ENCODE peak calls at places on chromosomes 16 and 17, in four cellular contexts. R is activated effector memory CD4-positive, alpha-beta T cell treated with Interleukin-2 at 50 U/mL for 16 hours; D is activated T-helper 1 cell treated with anti-CD3 and anti-CD28 coated beads, Interleukin-2, amount 50 U/mL, for 16 hours; H is activated CD4-positive, alpha-beta T cell treated with anti-CD3 and anti-CD28 coated beads for 24 hours. B is an unnamed sample.

GRCh38 chr16:30183961-30184429 is 593 bp downstream of the CORO1A start:
- DNase-seq in R (peak; percentile 86), D (peak; percentile 71), H (peak; percentile 42), B (peak; percentile 91)

GRCh38 chr17:31738488-31738887 is 120.6 kb downstream of the COPRS start:
- DNase-seq in R (no peak), D (no peak), H (no peak), B (no peak)

GRCh38 chr16:9122969-9123368 is 31.5 kb downstream of the HAPSTR1 start:
- DNase-seq in R (no peak), D (no peak), H (no peak), B (no peak)

GRCh38 chr17:80780381-80781187 is 211.1 kb upstream of the CHMP6 start:
- DNase-seq in R (no peak), D (no peak), H (no peak), B (no peak)

GRCh38 chr16:65070831-65071230 is 51.0 kb downstream of the CDH11 start:
- DNase-seq in R (no peak), D (no peak), H (no peak), B (no peak)

GRCh38 chr16:84922351-84923135 is 88.8 kb downstream of the ZDHHC7 start:
- DNase-seq in R (no peak), D (no peak), H (no peak), B (no peak)

GRCh38 chr16:30903596-30903995 is 7.2 kb downstream of the CTF1 start:
- DNase-seq in R (no peak), D (no peak), H (no peak), B (no peak)

GRCh38 chr16:70758786-70759185 is 42.2 kb downstream of the VAC14 start:
- DNase-seq in R (no peak), D (no peak), H (no peak), B (no peak)

GRCh38 chr16:48949636-48950035 is 332.0 kb downstream of the CBLN1 start:
- DNase-seq in R (no peak), D (no peak), H (no peak), B (no peak)

GRCh38 chr16:60041671-60042070 is 1307.6 kb upstream of the GOT2 start:
- DNase-seq in R (no peak), D (no peak), H (no peak), B (no peak)

GRCh38 chr16:74626741-74627416 is 20.0 kb upstream of the GLG1 start:
- DNase-seq in R (no peak), D (no peak), H (no peak), B (no peak)

GRCh38 chr17:8056232-8056975 is 17.5 kb downstream of the ALOX15B start:
- DNase-seq in R (no peak), D (no peak), H (no peak), B (no peak)

GRCh38 chr17:37086329-37086728 is 137.6 kb downstream of the AATF start:
- DNase-seq in R (no peak), D (no peak), H (no peak), B (no peak)

GRCh38 chr16:70688266-70688742 is 2.5 kb upstream of the MTSS2 start:
- DNase-seq in R (no peak), D (no peak), H (no peak), B (no peak)

GRCh38 chr16:11149011-11149616 is 106.9 kb downstream of the SOCS1 start:
- DNase-seq in R (no peak), D (no peak), H (no peak), B (no peak)

GRCh38 chr17:61128671-61129115 is 270.9 kb upstream of the TBX2 start:
- DNase-seq in R (no peak), D (no peak), H (no peak), B (no peak)

GRCh38 chr16:70331588-70332358 is 14.9 kb upstream of the DDX19A start:
- DNase-seq in R (no peak), D (no peak), H (no peak), B (no peak)

GRCh38 chr16:57892447-57893096 is 78.4 kb downstream of the CNGB1 start:
- DNase-seq in R (no peak), D (no peak), H (no peak), B (no peak)

GRCh38 chr16:81279375-81279774 is 35.4 kb upstream of the GAN start:
- DNase-seq in R (no peak), D (no peak), H (no peak), B (no peak)

GRCh38 chr16:87681990-87682570 is 79.8 kb downstream of the JPH3 start:
- DNase-seq in R (no peak), D (no peak), H (no peak), B (no peak)

GRCh38 chr17:54745239-54745638 is 155.4 kb upstream of the TOM1L1 start:
- DNase-seq in R (no peak), D (no peak), H (no peak), B (no peak)

GRCh38 chr17:38864636-38865398 is 5.0 kb upstream of the LASP1 start:
- DNase-seq in R (no peak), D (no peak), H (no peak), B (no peak)

GRCh38 chr16:3819741-3820724 is 60.5 kb downstream of the CREBBP start:
- DNase-seq in R (no peak), D (no peak), H (no peak), B (peak; percentile 39)

GRCh38 chr17:45093444-45094110 is 32.5 kb downstream of the NMT1 start:
- DNase-seq in R (no peak), D (no peak), H (no peak), B (no peak)

GRCh38 chr16:3857189-3858013 is 23.1 kb downstream of the CREBBP start:
- DNase-seq in R (no peak), D (no peak), H (no peak), B (no peak)

GRCh38 chr17:3891626-3892094 is 1.2 kb downstream of the CAMKK1 start:
- DNase-seq in R (no peak), D (no peak), H (no peak), B (no peak)

GRCh38 chr16:66752379-66752778 is 970 bp upstream of the DYNC1LI2 start:
- DNase-seq in R (no peak), D (no peak), H (no peak), B (no peak)

GRCh38 chr16:28218109-28218508 is 6.3 kb upstream of the XPO6 start:
- DNase-seq in R (peak; percentile 53), D (no peak), H (no peak), B (peak; percentile 67)

GRCh38 chr17:35214192-35214591 is 20.0 kb upstream of the SLC35G3 start:
- DNase-seq in R (peak; percentile 22), D (no peak), H (no peak), B (peak; percentile 90)

GRCh38 chr16:89052191-89052787 is 41.4 kb upstream of the ACSF3 start:
- DNase-seq in R (no peak), D (no peak), H (no peak), B (no peak)

GRCh38 chr16:72371307-72372081 is 199.5 kb upstream of the PMFBP1 start:
- DNase-seq in R (no peak), D (no peak), H (no peak), B (no peak)

GRCh38 chr16:11677451-11677951 is 9.2 kb downstream of the SNN start:
- DNase-seq in R (no peak), D (no peak), H (no peak), B (no peak)

GRCh38 chr16:85169333-85170065 is 57.2 kb upstream of the CIBAR2 start:
- DNase-seq in R (no peak), D (no peak), H (no peak), B (no peak)

GRCh38 chr16:49890876-49891275 is 35.0 kb upstream of the ZNF423 start:
- DNase-seq in R (no peak), D (no peak), H (peak; percentile 5), B (no peak)

GRCh38 chr17:19979917-19980770 is 2.5 kb upstream of the AKAP10 start:
- DNase-seq in R (no peak), D (no peak), H (no peak), B (no peak)

GRCh38 chr17:80892019-80892855 is 99.4 kb upstream of the CHMP6 start:
- DNase-seq in R (peak; percentile 86), D (peak; percentile 73), H (peak; percentile 91), B (peak; percentile 85)

GRCh38 chr17:74852237-74853047 is 7.2 kb downstream of the GRIN2C start:
- DNase-seq in R (peak; percentile 58), D (peak; percentile 21), H (peak; percentile 38), B (peak; percentile 63)

GRCh38 chr17:67055811-67056745 is 11.7 kb downstream of the CACNG1 start:
- DNase-seq in R (no peak), D (no peak), H (no peak), B (no peak)

GRCh38 chr17:80782536-80783427 is 208.9 kb upstream of the CHMP6 start:
- DNase-seq in R (peak; percentile 39), D (no peak), H (no peak), B (peak; percentile 66)